ENCODE peak calls at places on chromosomes 12 and 14, in four cellular contexts. W is H1, K is HepG2, X is GM12878. I is an unnamed sample.
A peak's percentile ranks its signal among the peaks of the same experiment; 100 is the strongest.

GRCh38 chr12:84924956-84925355 is 12.4 kb upstream of the SLC6A15 start:
- DNase-seq in W (no peak), K (no peak), X (no peak), I (no peak)

GRCh38 chr14:81382517-81383225 is 17.5 kb downstream of the STON2 start:
- DNase-seq in W (no peak), K (no peak), X (no peak), I (no peak)

GRCh38 chr12:90940872-90941499 is 14.0 kb downstream of the CCER1 start:
- DNase-seq in W (no peak), K (peak; percentile 28), X (no peak), I (peak; percentile 17)

GRCh38 chr12:24664151-24664550 is 284.8 kb downstream of the BCAT1 start:
- DNase-seq in W (no peak), K (no peak), X (no peak), I (no peak)

GRCh38 chr14:27411021-27411420 is 813.2 kb upstream of the NOVA1 start:
- DNase-seq in W (no peak), K (no peak), X (no peak), I (no peak)

GRCh38 chr14:88630565-88630964 is 67.7 kb downstream of the ZC3H14 start:
- DNase-seq in W (no peak), K (no peak), X (peak; percentile 13), I (no peak)

GRCh38 chr12:9634177-9634803 is 26.6 kb upstream of the KLRB1 start:
- DNase-seq in W (no peak), K (peak; percentile 49), X (no peak), I (peak; percentile 23)

GRCh38 chr14:73713804-73714655 is at the start of gene PNMA1:
- DNase-seq in W (peak; percentile 31), K (peak; percentile 69), X (no peak), I (peak; percentile 96)

GRCh38 chr12:14261861-14262260 is 103.6 kb upstream of the ATF7IP start:
- DNase-seq in W (no peak), K (no peak), X (no peak), I (no peak)

GRCh38 chr12:6333566-6333965 is 8.3 kb downstream of the TNFRSF1A start:
- DNase-seq in W (no peak), K (no peak), X (no peak), I (no peak)

GRCh38 chr12:45946435-45946834 is 43.9 kb downstream of the SCAF11 start:
- DNase-seq in W (no peak), K (no peak), X (no peak), I (no peak)

GRCh38 chr12:18837025-18837424 is 99.1 kb downstream of the CAPZA3 start:
- DNase-seq in W (no peak), K (no peak), X (no peak), I (no peak)

GRCh38 chr14:95877633-95878032 is 1.0 kb downstream of the TUNAR start:
- DNase-seq in W (no peak), K (no peak), X (no peak), I (no peak)

GRCh38 chr12:78414071-78414470 is 450.5 kb upstream of the SYT1 start:
- DNase-seq in W (no peak), K (no peak), X (no peak), I (no peak)

GRCh38 chr12:124509676-124510300 is 57.6 kb downstream of the NCOR2 start:
- DNase-seq in W (no peak), K (peak; percentile 86), X (no peak), I (no peak)

GRCh38 chr12:52181757-52182156 is 10.1 kb downstream of the KRT80 start:
- DNase-seq in W (no peak), K (no peak), X (no peak), I (peak; percentile 41)

GRCh38 chr14:97709552-97709951 is 912.4 kb downstream of the VRK1 start:
- DNase-seq in W (no peak), K (no peak), X (no peak), I (no peak)
- TF ChIP-seq SUZ12 in W (no peak), K (no peak), X (no peak), I (no peak)

GRCh38 chr14:54453252-54453651 is 12.1 kb upstream of the CNIH1 start:
- DNase-seq in W (no peak), K (no peak), X (no peak), I (no peak)

GRCh38 chr14:54450535-54450934 is 9.4 kb upstream of the CNIH1 start:
- DNase-seq in W (no peak), K (no peak), X (peak; percentile 42), I (no peak)

GRCh38 chr14:54451178-54451601 is 10.0 kb upstream of the CNIH1 start:
- DNase-seq in W (no peak), K (peak; percentile 88), X (no peak), I (no peak)

GRCh38 chr14:54455363-54455762 is 14.2 kb upstream of the CNIH1 start:
- DNase-seq in W (no peak), K (no peak), X (no peak), I (no peak)

DNA sequence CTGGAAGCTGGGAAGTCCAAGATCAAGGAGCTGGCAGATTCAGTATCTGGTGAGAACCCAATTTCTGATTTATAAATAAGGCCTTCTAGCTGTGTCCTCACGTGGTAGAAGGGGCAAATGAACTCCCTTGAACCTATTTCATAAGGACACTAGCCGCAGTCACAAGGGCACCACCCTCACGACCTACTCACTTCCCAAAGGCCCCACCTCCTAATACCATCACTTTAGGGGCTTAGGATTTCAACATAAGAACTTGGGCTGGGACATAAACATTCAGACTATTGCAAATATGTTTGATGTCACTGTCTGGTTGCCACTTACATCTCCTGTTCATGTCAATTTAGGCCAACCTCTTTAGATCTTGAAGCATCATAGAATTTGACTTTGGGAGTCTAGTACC is 10.8 kb upstream of the CNIH1 start:
- DNase-seq in W (no peak), K (peak; percentile 48), X (no peak), I (no peak)
- TF ChIP-seq SP1 in W (no peak), K (no peak), X (no peak), I (no peak)

GRCh38 chr12:49636979-49637378 is 13.6 kb downstream of the PRPF40B start:
- DNase-seq in W (no peak), K (peak; percentile 58), X (no peak), I (peak; percentile 68)
- TF ChIP-seq SUZ12 in W (no peak), K (no peak), X (no peak), I (no peak)

GRCh38 chr14:101193845-101194355 is 290.4 kb upstream of the RTL1 start:
- DNase-seq in W (no peak), K (no peak), X (no peak), I (no peak)

GRCh38 chr14:101196051-101196450 is 292.5 kb upstream of the RTL1 start:
- DNase-seq in W (no peak), K (no peak), X (no peak), I (no peak)

GRCh38 chr14:101193126-101193844 is 289.8 kb upstream of the RTL1 start:
- DNase-seq in W (no peak), K (no peak), X (no peak), I (no peak)

GRCh38 chr14:101195309-101195724 is 291.8 kb upstream of the RTL1 start:
- DNase-seq in W (no peak), K (no peak), X (no peak), I (no peak)

DNA sequence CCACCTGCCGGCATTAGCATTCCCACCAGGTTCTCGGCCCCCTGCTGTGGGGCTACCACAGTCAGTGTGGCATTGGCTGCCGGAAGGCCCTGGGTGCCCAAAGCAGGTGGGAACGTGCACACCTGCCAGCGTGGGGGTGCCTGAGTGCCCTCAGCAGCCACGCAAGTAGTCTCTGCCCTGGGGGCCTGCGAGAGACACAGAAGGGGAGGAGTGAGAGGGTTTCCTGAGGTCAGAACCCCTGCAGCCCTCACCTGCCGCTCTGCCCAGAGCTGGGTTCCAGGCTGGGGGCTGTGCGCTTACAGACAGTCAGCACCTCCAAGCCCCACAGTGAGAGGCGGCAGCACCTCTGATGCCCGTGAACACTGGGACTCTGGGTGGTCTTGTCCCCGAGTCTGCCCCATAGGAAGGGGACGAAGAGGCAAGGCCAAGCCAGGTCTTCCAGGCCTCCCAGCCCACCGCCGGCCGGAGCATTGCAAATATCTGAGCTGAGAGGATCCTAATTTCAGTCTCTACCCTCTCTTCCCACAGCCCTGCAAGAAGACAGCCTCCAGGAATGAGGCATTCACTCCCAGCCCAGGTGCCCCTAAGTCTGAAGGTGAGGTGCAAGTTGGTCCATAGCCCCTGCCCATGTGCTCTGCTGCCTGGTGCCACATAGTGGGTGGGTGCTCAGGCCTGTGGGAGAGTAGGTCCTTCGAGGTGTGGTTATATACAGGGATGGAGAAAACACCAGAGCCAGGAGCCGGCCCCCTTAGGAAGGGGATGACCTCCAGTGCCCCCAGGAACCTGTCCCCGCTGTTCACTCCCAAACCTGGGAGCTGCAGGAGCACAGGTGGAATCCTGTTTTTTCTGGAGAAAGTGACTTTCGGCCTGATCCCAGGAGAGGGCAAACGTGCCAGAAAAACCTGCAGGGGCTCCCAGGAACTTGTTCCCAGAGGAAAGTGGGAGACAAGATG is 291.1 kb upstream of the RTL1 start:
- DNase-seq in W (no peak), K (no peak), X (no peak), I (no peak)
- TF ChIP-seq SP1 in W (no peak), K (no peak), X (no peak), I (no peak)

GRCh38 chr14:50389668-50390441 is 6.8 kb downstream of the CDKL1 start:
- DNase-seq in W (no peak), K (peak; percentile 59), X (no peak), I (no peak)

GRCh38 chr14:50383618-50384225 is 13.0 kb downstream of the CDKL1 start:
- DNase-seq in W (no peak), K (no peak), X (no peak), I (no peak)

GRCh38 chr14:50381823-50382287 is 14.8 kb downstream of the CDKL1 start:
- DNase-seq in W (no peak), K (peak; percentile 68), X (no peak), I (no peak)

GRCh38 chr14:50388256-50388931 is 8.3 kb downstream of the CDKL1 start:
- DNase-seq in W (no peak), K (no peak), X (no peak), I (peak; percentile 38)

DNA sequence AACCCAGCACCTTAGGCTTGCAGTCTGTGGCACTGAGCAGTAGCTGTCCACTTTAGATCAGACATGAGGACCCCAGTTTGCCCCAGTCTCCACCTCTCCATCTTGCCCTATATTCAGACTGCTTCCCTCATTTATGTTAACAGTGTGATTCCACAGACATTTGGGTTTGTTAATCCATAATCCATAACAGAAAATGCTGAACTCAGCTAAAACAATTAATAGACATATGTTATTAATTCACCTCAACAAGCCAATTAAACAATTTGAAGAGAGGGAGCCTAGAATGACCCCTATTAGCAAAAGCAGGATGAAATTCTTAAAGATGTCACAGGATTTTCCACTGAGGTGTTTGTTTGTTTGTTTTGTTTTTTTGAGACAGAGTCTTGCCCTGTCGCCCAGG is 9.1 kb downstream of the CDKL1 start:
- DNase-seq in W (no peak), K (no peak), X (no peak), I (no peak)
- TF ChIP-seq SUZ12 in W (no peak), K (no peak), X (no peak), I (no peak)

GRCh38 chr12:47993491-47993890 is 10.8 kb downstream of the COL2A1 start:
- DNase-seq in W (no peak), K (no peak), X (no peak), I (no peak)
- TF ChIP-seq SP1 in W (no peak), K (no peak), X (no peak), I (no peak)